ENCODE peak calls at places on chromosomes 1 and 21, in eight cellular contexts. N, M, Y, Z, T, F, L and O are unnamed samples.

GRCh38 chr1:77984629-77985028 is 5.8 kb upstream of the FUBP1 start:
- DNase-seq in L (no peak), M (no peak), Z (no peak), F (no peak), Y (no peak), N (no peak), T (no peak), O (no peak)

GRCh38 chr1:84988588-84988987 is 8.3 kb downstream of the MCOLN2 start:
- DNase-seq in N (no peak), F (no peak), Y (no peak), T (no peak), L (no peak), M (no peak), Z (no peak), O (no peak)

GRCh38 chr21:42769820-42770716 is 109.3 kb downstream of the WDR4 start:
- DNase-seq in M (no peak), Y (no peak), Z (no peak), F (no peak), T (no peak), L (no peak), N (no peak), O (no peak)

GRCh38 chr1:221468556-221468955 is 273.3 kb downstream of the DUSP10 start:
- DNase-seq in N (no peak), T (no peak), Y (no peak), M (no peak), F (no peak), L (no peak), Z (no peak), O (no peak)

GRCh38 chr1:232591344-232591743 is 38.6 kb downstream of the SIPA1L2 start:
- DNase-seq in Z (no peak), M (no peak), T (no peak), L (no peak), F (no peak), Y (no peak), N (no peak), O (no peak)

GRCh38 chr1:152109231-152109997 is 5.8 kb downstream of the TCHH start:
- DNase-seq in N (peak; percentile 10), T (no peak), F (no peak), M (no peak), Y (peak; percentile 15), L (no peak), Z (no peak), O (no peak)

GRCh38 chr1:232726048-232726779 is 79.0 kb upstream of the MAP10 start:
- DNase-seq in T (no peak), Y (peak; percentile 19), L (no peak), M (no peak), F (no peak), N (no peak), Z (no peak), O (no peak)

GRCh38 chr1:44723064-44723463 is 7.9 kb downstream of the RNU5D-1 start:
- DNase-seq in Z (no peak), T (no peak), M (no peak), F (no peak), Y (no peak), L (no peak), N (no peak), O (no peak)

GRCh38 chr1:24383381-24383940 is 30.1 kb downstream of the STPG1 start:
- DNase-seq in Y (no peak), M (no peak), Z (no peak), F (no peak), T (no peak), N (no peak), L (no peak), O (no peak)

GRCh38 chr1:248243204-248243603 is 12.0 kb downstream of the OR2M4 start:
- DNase-seq in F (no peak), Z (no peak), L (no peak), N (peak; percentile 15), M (no peak), Y (no peak), T (no peak), O (peak; percentile 2)
- TF ChIP-seq CTCF in F (peak; percentile 48), Z (peak; percentile 60), L (peak; percentile 27), N (peak; percentile 52), M (peak; percentile 43), Y (peak; percentile 55), T (no peak), O (peak; percentile 38)

DNA sequence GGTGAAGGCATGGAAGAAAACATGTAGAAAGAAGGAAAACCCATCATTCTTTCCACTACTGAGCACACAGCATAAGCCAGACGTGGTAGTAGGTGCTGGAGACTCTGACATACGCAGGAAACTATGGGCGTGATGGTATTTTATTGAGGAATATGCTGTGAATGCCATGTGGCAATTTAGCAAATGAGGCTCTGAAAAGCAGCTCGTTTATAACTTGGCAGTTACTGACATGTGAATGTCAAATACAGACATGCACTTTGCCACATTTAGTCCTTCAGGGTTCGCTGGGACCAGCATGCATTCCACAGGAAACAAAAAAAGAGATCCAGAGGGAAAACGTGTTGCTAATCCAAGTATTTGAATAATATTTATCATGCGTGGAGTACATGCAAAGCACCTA is 74.3 kb upstream of the IFNAR2 start:
- DNase-seq in Y (no peak), Z (no peak), T (no peak), F (no peak), N (no peak), M (no peak), L (no peak), O (no peak)
- TF ChIP-seq CTCF in Y (no peak), Z (no peak), T (no peak), F (no peak), N (no peak), M (no peak), L (no peak), O (no peak)

GRCh38 chr1:90144820-90145219 is 149.9 kb downstream of the ZNF326 start:
- DNase-seq in Z (no peak), N (no peak), L (no peak), Y (no peak), M (no peak), T (no peak), F (no peak), O (no peak)
- TF ChIP-seq CTCF in Z (no peak), N (no peak), L (no peak), Y (no peak), M (no peak), T (no peak), F (no peak), O (no peak)

GRCh38 chr1:212585210-212585609 is 23.4 kb upstream of the ATF3 start:
- DNase-seq in Z (no peak), N (no peak), F (no peak), Y (no peak), T (no peak), L (no peak), M (no peak), O (no peak)

GRCh38 chr1:212588137-212588510 is 20.4 kb upstream of the ATF3 start:
- DNase-seq in T (no peak), L (no peak), N (no peak), M (no peak), F (no peak), Y (no peak), Z (no peak), O (no peak)

GRCh38 chr1:212584092-212584886 is 24.3 kb upstream of the ATF3 start:
- DNase-seq in N (no peak), Z (no peak), Y (no peak), M (no peak), L (no peak), T (no peak), F (no peak), O (no peak)

GRCh38 chr1:212587304-212588136 is 21.0 kb upstream of the ATF3 start:
- DNase-seq in F (peak; percentile 34), L (no peak), Z (no peak), N (peak; percentile 67), Y (no peak), T (no peak), M (no peak), O (no peak)

DNA sequence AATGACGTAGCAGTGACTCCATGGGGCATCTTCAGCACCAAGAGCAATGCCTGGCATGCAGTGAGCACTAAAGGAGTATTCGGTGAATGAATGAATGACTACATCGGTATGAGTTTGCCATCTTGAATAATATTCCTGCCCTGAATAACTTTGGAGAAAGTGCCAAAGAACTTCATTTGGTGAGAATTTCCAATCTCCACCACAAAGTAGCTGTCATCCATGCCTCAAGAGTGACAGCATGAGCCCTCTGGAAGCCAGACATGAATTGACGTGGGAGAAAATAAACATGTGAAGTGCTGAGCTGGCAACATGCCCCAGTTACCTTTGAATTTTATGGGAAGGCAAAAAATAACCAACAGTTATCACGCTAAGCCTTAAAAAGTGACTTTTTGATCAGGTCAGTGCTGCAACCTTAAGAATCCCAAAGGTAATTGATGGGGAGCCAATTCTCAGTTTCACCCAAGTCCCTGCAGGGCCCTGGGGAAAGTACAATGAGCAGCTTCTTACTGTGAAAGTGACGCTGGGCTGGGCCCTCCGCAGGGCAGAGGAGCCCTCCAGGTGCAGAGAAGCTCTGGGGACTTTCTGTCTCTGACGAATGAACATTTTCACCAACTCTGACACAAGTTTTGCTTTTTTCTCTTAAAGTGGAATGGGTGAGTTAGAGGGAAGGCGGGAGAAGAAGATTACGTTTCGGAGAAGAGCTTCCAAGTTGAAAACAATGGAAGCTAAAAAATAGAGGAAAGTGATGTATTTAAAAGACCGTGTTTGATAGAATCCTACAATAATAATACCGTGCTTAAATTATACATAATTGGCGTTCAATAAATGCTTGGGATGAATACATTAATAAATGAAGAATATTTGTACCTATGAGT is 21.9 kb upstream of the ATF3 start:
- DNase-seq in Z (no peak), F (no peak), N (no peak), M (no peak), Y (no peak), T (no peak), L (no peak), O (no peak)
- TF ChIP-seq CTCF in Z (no peak), F (no peak), N (no peak), M (no peak), Y (no peak), T (no peak), L (no peak), O (no peak)

DNA sequence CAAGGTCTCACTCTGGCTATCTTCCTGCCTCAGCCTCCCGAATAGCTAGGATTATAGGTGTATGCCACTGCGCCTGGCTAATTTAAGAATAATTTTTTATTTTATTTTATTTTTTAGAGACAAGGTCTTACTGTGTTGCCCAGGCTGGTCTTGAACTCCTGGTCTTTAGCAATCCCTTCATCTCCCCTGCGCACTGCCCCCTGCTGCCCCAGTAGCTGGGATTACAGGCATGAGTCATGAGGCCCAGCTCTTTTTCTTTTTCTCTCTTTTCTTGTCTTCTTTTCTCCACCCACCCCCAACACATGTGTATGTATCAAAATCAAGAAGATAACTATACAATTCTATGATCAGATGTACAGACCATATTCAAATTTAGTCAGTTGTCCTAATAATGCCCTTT is 87.2 kb downstream of the PEX14 start:
- DNase-seq in T (no peak), N (no peak), L (no peak), M (no peak), Y (no peak), Z (no peak), F (no peak), O (no peak)
- TF ChIP-seq CTCF in T (no peak), N (no peak), L (no peak), M (peak; percentile 36), Y (no peak), Z (no peak), F (peak; percentile 26), O (no peak)